ENCODE peak calls at places on chromosome 19, in ten cellular contexts. L, B, S, Z, I, X, W, K, H and J are unnamed samples.

GRCh38 chr19:661427-662196 is 1.4 kb downstream of the RNF126 start:
- DNase-seq in L (peak; percentile 67), B (peak; percentile 68), S (no peak), Z (no peak), I (peak; percentile 66), X (no peak), W (no peak), K (no peak), H (no peak), J (no peak)

GRCh38 chr19:55809381-55810058 is 22.3 kb downstream of the NLRP11 start:
- DNase-seq in L (no peak), B (peak; percentile 7), S (peak; percentile 57), Z (peak; percentile 91), I (peak; percentile 41), X (peak; percentile 33), W (no peak), K (peak; percentile 17), H (no peak), J (peak; percentile 63)

GRCh38 chr19:38303517-38304351 is at the start of gene C19orf33:
- DNase-seq in L (no peak), B (no peak), S (no peak), Z (peak; percentile 93), I (no peak), X (no peak), W (no peak), K (peak; percentile 87), H (no peak), J (no peak)

GRCh38 chr19:37654833-37655688 is at the start of gene ZFP30:
- DNase-seq in L (peak; percentile 64), B (peak; percentile 68), S (peak; percentile 73), Z (peak; percentile 93), I (peak; percentile 72), X (peak; percentile 81), W (peak; percentile 94), K (peak; percentile 68), H (peak; percentile 91), J (peak; percentile 61)

GRCh38 chr19:31330237-31330636 is 19.0 kb downstream of the TSHZ3 start:
- DNase-seq in L (no peak), B (no peak), S (no peak), Z (no peak), I (no peak), X (no peak), W (no peak), K (no peak), H (no peak), J (no peak)

GRCh38 chr19:6519289-6519688 is 11.5 kb upstream of the TNFSF9 start:
- DNase-seq in L (no peak), B (no peak), S (peak; percentile 90), Z (no peak), I (no peak), X (peak; percentile 61), W (no peak), K (peak; percentile 86), H (no peak), J (no peak)

GRCh38 chr19:45344621-45345505 is 4.3 kb downstream of the KLC3 start:
- DNase-seq in L (no peak), B (no peak), S (no peak), Z (no peak), I (no peak), X (no peak), W (no peak), K (peak; percentile 51), H (no peak), J (no peak)

GRCh38 chr19:45768644-45769053 is 403 bp downstream of the SIX5 start:
- DNase-seq in L (peak; percentile 34), B (peak; percentile 36), S (peak; percentile 43), Z (peak; percentile 40), I (peak; percentile 33), X (peak; percentile 41), W (peak; percentile 88), K (no peak), H (peak; percentile 77), J (no peak)

GRCh38 chr19:53809518-53810186 is 14.5 kb downstream of the NLRP12 start:
- DNase-seq in L (no peak), B (no peak), S (no peak), Z (no peak), I (no peak), X (no peak), W (no peak), K (no peak), H (peak; percentile 53), J (no peak)

GRCh38 chr19:48627211-48627864 is 8.0 kb downstream of the SPHK2 start:
- DNase-seq in L (peak; percentile 57), B (no peak), S (no peak), Z (no peak), I (no peak), X (no peak), W (peak; percentile 80), K (peak; percentile 38), H (no peak), J (no peak)

GRCh38 chr19:33681081-33681680 is 59.4 kb downstream of the CHST8 start:
- DNase-seq in L (no peak), B (no peak), S (no peak), Z (no peak), I (no peak), X (no peak), W (peak; percentile 59), K (no peak), H (no peak), J (no peak)

GRCh38 chr19:16041571-16042386 is 34.5 kb upstream of the TPM4 start:
- DNase-seq in L (peak; percentile 75), B (peak; percentile 71), S (peak; percentile 77), Z (peak; percentile 86), I (peak; percentile 62), X (peak; percentile 52), W (peak; percentile 94), K (peak; percentile 43), H (peak; percentile 90), J (peak; percentile 9)